ENCODE peak calls at places on chromosomes 6 and 20, in eight cellular contexts. Z is body of pancreas, P is GM23248, Y is PC-3, V is AG20443, W is lung microvascular endothelial cell, G is NCI-H187 treated with DMSO at 0.1 percent for 48 hours, H is occipital lobe. C is an unnamed sample.
A peak's percentile ranks its signal among the peaks of the same experiment; 100 is the strongest.

GRCh38 chr6:21856096-21856825 is 262.7 kb downstream of the SOX4 start:
- DNase-seq in Z (no peak), P (peak; percentile 93), Y (peak; percentile 83), V (peak; percentile 75), W (no peak), G (no peak), H (no peak), C (no peak)

GRCh38 chr6:164409309-164410009 is 899.9 kb downstream of the C6orf118 start:
- DNase-seq in Z (no peak), P (no peak), Y (no peak), V (no peak), W (peak; percentile 88), G (no peak), H (no peak), C (no peak)

GRCh38 chr6:126886106-126886505 is 232.4 kb upstream of the RSPO3 start:
- DNase-seq in Z (no peak), P (peak; percentile 30), Y (no peak), V (peak; percentile 26), W (no peak), G (no peak), H (no peak), C (no peak)

GRCh38 chr6:83976037-83976755 is 57.4 kb upstream of the MRAP2 start:
- DNase-seq in Z (no peak), P (no peak), Y (no peak), V (no peak), W (no peak), G (no peak), H (no peak), C (no peak)

GRCh38 chr6:1678966-1679690 is 69.4 kb downstream of the FOXC1 start:
- DNase-seq in Z (no peak), P (peak; percentile 32), Y (no peak), V (no peak), W (no peak), G (no peak), H (no peak), C (peak; percentile 68)

GRCh38 chr6:117483645-117484016 is 1.2 kb downstream of the DCBLD1 start:
- DNase-seq in Z (no peak), P (peak; percentile 64), Y (peak; percentile 32), V (peak; percentile 39), W (peak; percentile 62), G (no peak), H (no peak), C (no peak)

GRCh38 chr20:21102252-21102609 is 3.9 kb downstream of the LINC00237 start:
- DNase-seq in Z (no peak), P (no peak), Y (no peak), V (no peak), W (no peak), G (no peak), H (no peak), C (no peak)

GRCh38 chr6:6542357-6542756 is 46.2 kb upstream of the LY86 start:
- DNase-seq in Z (no peak), P (no peak), Y (no peak), V (no peak), W (no peak), G (no peak), H (no peak), C (no peak)

GRCh38 chr20:20095114-20095872 is 43.0 kb downstream of the CFAP61 start:
- DNase-seq in Z (no peak), P (no peak), Y (no peak), V (no peak), W (no peak), G (no peak), H (no peak), C (no peak)

GRCh38 chr20:40493071-40493470 is 196.0 kb downstream of the MAFB start:
- DNase-seq in Z (peak; percentile 37), P (peak; percentile 72), Y (no peak), V (peak; percentile 50), W (peak; percentile 65), G (no peak), H (no peak), C (no peak)

GRCh38 chr20:23132293-23132929 is 46.3 kb upstream of the CD93 start:
- DNase-seq in Z (peak; percentile 2), P (no peak), Y (no peak), V (no peak), W (no peak), G (no peak), H (no peak), C (no peak)

GRCh38 chr6:137884428-137884827 is 17.4 kb downstream of the TNFAIP3 start:
- DNase-seq in Z (no peak), P (no peak), Y (no peak), V (no peak), W (no peak), G (no peak), H (no peak), C (no peak)

GRCh38 chr6:13466304-13467215 is 20.8 kb downstream of the GFOD1 start:
- DNase-seq in Z (no peak), P (peak; percentile 29), Y (no peak), V (no peak), W (no peak), G (no peak), H (no peak), C (peak; percentile 19)

GRCh38 chr6:40714576-40715500 is 127.7 kb upstream of the LRFN2 start:
- DNase-seq in Z (peak; percentile 45), P (no peak), Y (peak; percentile 83), V (no peak), W (no peak), G (no peak), H (no peak), C (peak; percentile 85)

GRCh38 chr6:46655803-46656202 is 3.0 kb downstream of the SLC25A27 start:
- DNase-seq in Z (no peak), P (no peak), Y (peak; percentile 31), V (no peak), W (no peak), G (no peak), H (no peak), C (peak; percentile 52)

GRCh38 chr6:4612636-4613171 is 163.5 kb upstream of the CDYL start:
- DNase-seq in Z (no peak), P (peak; percentile 96), Y (no peak), V (peak; percentile 82), W (no peak), G (no peak), H (no peak), C (no peak)

GRCh38 chr20:18188446-18188845 is 50.8 kb downstream of the KAT14 start:
- DNase-seq in Z (no peak), P (peak; percentile 5), Y (no peak), V (peak; percentile 39), W (no peak), G (no peak), H (no peak), C (no peak)

GRCh38 chr6:168167431-168168315 is 88.7 kb upstream of the FRMD1 start:
- DNase-seq in Z (no peak), P (no peak), Y (no peak), V (no peak), W (no peak), G (no peak), H (no peak), C (no peak)

GRCh38 chr6:1686117-1687098 is 76.7 kb downstream of the FOXC1 start:
- DNase-seq in Z (no peak), P (peak; percentile 98), Y (peak; percentile 94), V (peak; percentile 87), W (peak; percentile 45), G (peak; percentile 13), H (no peak), C (no peak)

GRCh38 chr6:169961772-169962561 is 210.5 kb downstream of the ERMARD start:
- DNase-seq in Z (no peak), P (peak; percentile 20), Y (no peak), V (no peak), W (peak; percentile 61), G (no peak), H (no peak), C (no peak)

GRCh38 chr20:7285918-7286556 is 518.6 kb downstream of the BMP2 start:
- DNase-seq in Z (peak; percentile 79), P (peak; percentile 78), Y (peak; percentile 92), V (peak; percentile 71), W (peak; percentile 87), G (peak; percentile 48), H (peak; percentile 66), C (peak; percentile 54)